ENCODE peak calls at places on chromosomes 2 and 18, in five cellular contexts. P is NCI-H2081, M is OCI-M1, R is DMS53, I is midbrain. L is an unnamed sample.

GRCh38 chr2:141709756-141710155 is 421.1 kb downstream of the LRP1B start:
- DNase-seq in R (no peak), I (no peak), P (no peak), M (no peak), L (no peak)

GRCh38 chr2:238684362-238685326 is 163.2 kb upstream of the TWIST2 start:
- DNase-seq in I (no peak), M (no peak), P (no peak), R (peak; percentile 65), L (no peak)

GRCh38 chr18:27619259-27619772 is 434.2 kb upstream of the CHST9 start:
- DNase-seq in P (no peak), I (no peak), M (no peak), R (no peak), L (no peak)

GRCh38 chr2:5467506-5467905 is 224.7 kb upstream of the SOX11 start:
- DNase-seq in P (no peak), M (no peak), R (no peak), I (no peak), L (no peak)

GRCh38 chr2:37570773-37571570 is 100.5 kb downstream of the CDC42EP3 start:
- DNase-seq in M (peak; percentile 25), R (no peak), I (no peak), P (no peak), L (no peak)

GRCh38 chr18:10261315-10262276 is 192.8 kb upstream of the APCDD1 start:
- DNase-seq in I (no peak), R (peak; percentile 43), M (peak; percentile 32), P (no peak), L (no peak)

GRCh38 chr2:202545523-202545922 is 89.2 kb upstream of the FAM117B start:
- DNase-seq in M (no peak), I (no peak), R (no peak), P (no peak), L (no peak)

GRCh38 chr2:215979615-215980014 is 33.7 kb downstream of the MREG start:
- DNase-seq in M (peak; percentile 47), P (no peak), R (peak; percentile 11), I (no peak), L (no peak)

GRCh38 chr2:161353543-161353942 is 45.3 kb downstream of the PSMD14 start:
- DNase-seq in M (no peak), I (no peak), R (no peak), P (no peak), L (no peak)

GRCh38 chr2:231464576-231465540 is 574 bp upstream of the NCL start:
- DNase-seq in R (peak; percentile 89), P (peak; percentile 97), I (peak; percentile 98), M (peak; percentile 97), L (peak; percentile 92)

GRCh38 chr2:207239222-207239674 is 73.5 kb upstream of the KLF7 start:
- DNase-seq in R (peak; percentile 60), I (no peak), P (no peak), M (no peak), L (no peak)

GRCh38 chr18:12336887-12337286 is 28.8 kb downstream of the TUBB6 start:
- DNase-seq in M (no peak), R (peak; percentile 57), I (no peak), P (no peak), L (no peak)

GRCh38 chr2:20599001-20599600 is 51.8 kb downstream of the HS1BP3 start:
- DNase-seq in P (no peak), I (peak; percentile 80), M (no peak), R (no peak), L (no peak)

GRCh38 chr2:28276076-28276618 is 116.5 kb upstream of the FOSL2 start:
- DNase-seq in M (no peak), I (no peak), R (peak; percentile 79), P (no peak), L (no peak)